ENCODE peak calls at places on chromosomes 6 and 20, in eight cellular contexts. O is stomach, X is HepG2, K is K562, P is transverse colon, A is GM12878, S is esophagus muscularis mucosa, U is SK-N-SH. Y is an unnamed sample.

GRCh38 chr6:165178056-165178455 is 131.3 kb downstream of the C6orf118 start:
- DNase-seq in O (no peak), X (no peak), K (no peak), P (no peak), A (no peak), S (no peak), U (no peak), Y (no peak)

GRCh38 chr20:32536861-32537656 is 48.1 kb downstream of the NOL4L start:
- DNase-seq in O (peak), X (no peak), K (peak), P (peak), A (no peak), S (no peak), U (peak), Y (no peak)

GRCh38 chr20:41423026-41423425 is 56.4 kb upstream of the EMILIN3 start:
- DNase-seq in O (no peak), X (no peak), K (no peak), P (no peak), A (no peak), S (no peak), U (no peak), Y (no peak)

GRCh38 chr6:82702574-82702973 is 339.0 kb downstream of the TPBG start:
- DNase-seq in O (no peak), X (no peak), K (no peak), P (no peak), A (no peak), S (no peak), U (no peak), Y (no peak)

GRCh38 chr20:19313342-19314069 is 101.1 kb downstream of the SLC24A3 start:
- DNase-seq in O (no peak), X (no peak), K (no peak), P (no peak), A (no peak), S (no peak), U (no peak), Y (no peak)

GRCh38 chr6:57013501-57013900 is 33.0 kb upstream of the KIAA1586 start:
- DNase-seq in O (no peak), X (no peak), K (no peak), P (no peak), A (no peak), S (no peak), U (no peak), Y (no peak)

GRCh38 chr6:11779308-11780096 is 899 bp upstream of the ADTRP start:
- DNase-seq in O (no peak), X (no peak), K (no peak), P (peak), A (no peak), S (no peak), U (no peak), Y (no peak)

GRCh38 chr20:63461364-63461763 is 11.1 kb downstream of the KCNQ2 start:
- DNase-seq in O (no peak), X (no peak), K (peak), P (no peak), A (no peak), S (no peak), U (no peak), Y (no peak)

GRCh38 chr6:169890049-169890448 is 138.6 kb downstream of the ERMARD start:
- DNase-seq in O (no peak), X (no peak), K (no peak), P (no peak), A (no peak), S (no peak), U (peak), Y (no peak)

GRCh38 chr6:46734867-46735719 is at the start of gene PLA2G7:
- DNase-seq in O (no peak), X (no peak), K (no peak), P (peak), A (no peak), S (no peak), U (peak), Y (peak)

GRCh38 chr6:157668690-157669089 is 154.4 kb upstream of the SNX9 start:
- DNase-seq in O (no peak), X (no peak), K (no peak), P (no peak), A (no peak), S (no peak), U (no peak), Y (no peak)

GRCh38 chr6:43376551-43376981 is 7.1 kb upstream of the ZNF318 start:
- DNase-seq in O (no peak), X (no peak), K (no peak), P (no peak), A (peak), S (no peak), U (no peak), Y (no peak)

GRCh38 chr20:49345538-49345937 is 67.7 kb upstream of the ZNFX1 start:
- DNase-seq in O (no peak), X (no peak), K (no peak), P (no peak), A (no peak), S (peak), U (no peak), Y (peak)

DNA sequence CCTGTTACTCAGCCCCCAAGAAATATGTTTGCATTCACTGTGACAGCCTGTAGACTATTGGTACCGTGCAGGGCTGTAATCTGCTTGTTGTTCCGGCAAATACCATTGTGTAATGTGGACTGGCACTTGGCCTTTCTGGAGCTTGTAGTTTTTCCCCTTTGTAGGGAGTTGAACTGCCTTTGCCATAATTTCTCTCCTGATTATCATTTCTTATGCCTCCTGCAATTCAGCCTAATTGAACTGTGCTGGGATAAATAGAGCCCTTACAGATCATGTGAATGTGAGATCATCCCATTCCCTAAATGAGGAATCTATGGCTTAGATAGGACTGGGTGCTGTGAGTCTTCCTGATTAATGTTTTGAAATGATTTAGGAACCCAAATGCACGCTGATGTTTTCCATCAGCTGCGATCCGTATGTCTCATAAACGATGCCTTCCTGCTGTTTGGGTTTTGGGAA is 185.1 kb downstream of the JARID2 start:
- DNase-seq in O (no peak), X (peak), K (no peak), P (no peak), A (no peak), S (no peak), U (no peak), Y (no peak)
- TF ChIP-seq EP300 in O (no peak), X (no peak), K (no peak), P (no peak), A (no peak), S (no peak), U (no peak), Y (no peak)

DNA sequence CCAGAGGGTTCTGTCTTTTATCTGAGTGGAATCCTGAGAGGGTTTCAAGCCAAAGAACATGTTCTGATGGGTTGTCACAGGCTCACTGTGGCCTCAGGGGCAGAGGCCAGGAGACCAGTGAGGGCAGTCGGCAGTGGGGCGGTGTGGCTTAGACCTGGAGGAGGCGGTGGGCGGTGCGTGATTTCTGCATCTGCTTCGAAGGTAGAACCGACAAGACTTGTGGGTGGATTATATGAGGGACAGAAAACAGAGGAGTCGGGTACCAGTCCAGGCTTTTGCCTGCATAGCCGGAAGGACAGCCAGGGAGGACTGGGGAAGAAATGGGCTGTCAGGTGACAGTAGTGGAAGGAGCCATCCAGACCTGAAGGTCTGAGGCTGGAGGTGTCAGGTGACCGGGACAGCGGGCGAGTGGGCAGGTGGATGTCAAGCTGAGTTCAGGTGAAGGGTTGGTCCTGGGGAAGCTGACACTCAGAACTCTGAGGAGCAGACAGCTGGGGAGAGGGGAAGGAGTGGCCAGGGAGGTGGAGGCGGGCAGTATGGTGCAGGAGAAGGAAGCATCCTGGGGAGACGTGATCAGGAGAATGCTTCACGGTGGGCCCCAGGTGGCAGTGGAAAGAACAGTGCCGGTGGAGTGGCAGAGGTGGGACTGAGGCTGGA is 3.1 kb downstream of the CTSZ start:
- DNase-seq in O (no peak), X (no peak), K (no peak), P (no peak), A (no peak), S (no peak), U (no peak), Y (peak)
- H3K4me3 ChIP-seq in O (no peak), X (peak), K (no peak), P (no peak), A (peak), S (no peak), U (no peak), Y (peak)

GRCh38 chr6:31587791-31588777 is 2.0 kb downstream of the LST1 start:
- DNase-seq in O (no peak), X (no peak), K (no peak), P (no peak), A (no peak), S (no peak), U (no peak), Y (no peak)
- TF ChIP-seq POLR2AphosphoS5 in O (no peak), X (no peak), K (no peak), P (no peak), A (no peak), S (no peak), U (no peak), Y (no peak)

GRCh38 chr6:40477246-40478126 is 109.7 kb downstream of the LRFN2 start:
- DNase-seq in O (no peak), X (no peak), K (no peak), P (peak), A (no peak), S (no peak), U (peak), Y (no peak)
- TF ChIP-seq EP300 in O (no peak), X (no peak), K (no peak), P (no peak), A (no peak), S (no peak), U (no peak), Y (no peak)

DNA sequence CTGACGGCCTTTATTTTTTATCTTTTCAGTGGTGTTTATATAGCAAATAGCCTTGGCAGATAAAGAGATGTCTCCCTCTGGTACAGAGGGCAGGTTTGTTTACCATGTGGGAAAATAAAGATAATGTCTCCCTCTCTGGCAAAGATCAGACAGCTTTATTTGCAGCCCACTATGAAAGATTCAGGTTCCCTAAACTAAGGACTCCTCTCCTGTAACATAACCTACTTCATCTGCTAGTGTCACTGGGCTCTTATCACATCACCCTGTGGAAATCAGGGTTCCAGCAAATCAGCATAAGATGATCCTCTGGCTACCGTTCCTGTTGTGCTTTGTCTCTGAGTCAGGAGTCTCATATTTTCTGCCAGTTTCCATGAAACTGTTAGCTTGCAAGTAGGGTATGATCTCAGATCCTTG is 3.1 kb downstream of the FBXL4 start:
- DNase-seq in O (no peak), X (peak), K (no peak), P (no peak), A (no peak), S (no peak), U (peak), Y (no peak)
- H3K4me3 ChIP-seq in O (no peak), X (peak), K (no peak), P (no peak), A (no peak), S (no peak), U (no peak), Y (no peak)

GRCh38 chr6:139600919-139601470 is 226.5 kb upstream of the CITED2 start:
- DNase-seq in O (no peak), X (no peak), K (no peak), P (no peak), A (peak), S (no peak), U (no peak), Y (no peak)

GRCh38 chr6:139595183-139595582 is 220.7 kb upstream of the CITED2 start:
- DNase-seq in O (no peak), X (no peak), K (no peak), P (no peak), A (no peak), S (no peak), U (no peak), Y (no peak)

GRCh38 chr6:139600313-139600712 is 225.9 kb upstream of the CITED2 start:
- DNase-seq in O (no peak), X (no peak), K (no peak), P (no peak), A (no peak), S (no peak), U (no peak), Y (no peak)

GRCh38 chr6:139597087-139597763 is 222.8 kb upstream of the CITED2 start:
- DNase-seq in O (no peak), X (no peak), K (no peak), P (no peak), A (no peak), S (no peak), U (no peak), Y (no peak)

GRCh38 chr6:139597781-139598368 is 223.4 kb upstream of the CITED2 start:
- DNase-seq in O (peak), X (peak), K (no peak), P (peak), A (no peak), S (no peak), U (no peak), Y (peak)
- TF ChIP-seq POLR2AphosphoS5 in O (peak), X (no peak), K (no peak), P (peak), A (no peak), S (peak), U (peak), Y (no peak)

GRCh38 chr6:38142178-38142902 is 322.8 kb downstream of the ZFAND3 start:
- DNase-seq in O (no peak), X (no peak), K (no peak), P (no peak), A (no peak), S (no peak), U (no peak), Y (no peak)
- TF ChIP-seq EP300 in O (no peak), X (no peak), K (no peak), P (no peak), A (no peak), S (no peak), U (no peak), Y (no peak)

GRCh38 chr20:58133020-58133419 is 95.4 kb downstream of the ANKRD60 start:
- DNase-seq in O (no peak), X (no peak), K (no peak), P (no peak), A (no peak), S (peak), U (no peak), Y (no peak)
- H3K4me3 ChIP-seq in O (no peak), X (no peak), K (no peak), P (no peak), A (no peak), S (no peak), U (no peak), Y (no peak)

DNA sequence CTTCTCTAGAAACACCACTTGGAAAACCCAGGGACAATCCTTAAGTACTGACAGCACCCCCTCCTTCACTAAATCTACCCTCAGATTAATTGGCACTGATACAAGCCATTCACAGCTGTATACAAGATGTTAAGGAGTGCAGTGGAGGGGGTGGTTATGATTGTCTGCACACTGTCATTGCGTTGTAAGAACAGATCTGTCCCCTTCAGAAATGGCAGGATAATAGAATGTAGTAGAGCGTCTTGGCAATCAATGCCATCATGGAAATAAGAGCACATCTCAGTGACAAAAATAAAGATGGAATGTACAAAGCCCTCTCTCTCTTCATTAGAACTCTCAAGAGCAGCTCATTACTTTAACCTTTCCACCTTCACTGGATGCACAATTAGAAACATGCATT is 324.9 kb upstream of the TBX18 start:
- DNase-seq in O (no peak), X (no peak), K (no peak), P (no peak), A (no peak), S (no peak), U (no peak), Y (no peak)
- TF ChIP-seq POLR2AphosphoS5 in O (no peak), X (no peak), K (no peak), P (no peak), A (no peak), S (no peak), U (no peak), Y (no peak)

Y was measured in sigmoid colon.